ENCODE peak calls at places on chromosome 19, in four cellular contexts. Y is neural crest cell, G is A549, F is choroid plexus epithelial cell. P is an unnamed sample.

GRCh38 chr19:43300876-43301765 is 31.8 kb upstream of the PSG9 start:
- DNase-seq in G (no peak), F (no peak), Y (no peak), P (no peak)

GRCh38 chr19:15332311-15332996 is at the start of gene BRD4:
- DNase-seq in Y (peak), G (peak), F (peak), P (peak)

GRCh38 chr19:13888281-13888680 is 11.3 kb downstream of the NANOS3 start:
- DNase-seq in G (no peak), Y (no peak), F (no peak), P (peak)

GRCh38 chr19:46852830-46853229 is 2.2 kb upstream of the AP2S1 start:
- DNase-seq in G (no peak), F (no peak), Y (no peak), P (no peak)

GRCh38 chr19:33404916-33405315 is 31.4 kb downstream of the CEBPG start:
- DNase-seq in F (no peak), G (no peak), Y (no peak), P (no peak)

GRCh38 chr19:33419763-33420080 is 46.2 kb downstream of the CEBPG start:
- DNase-seq in G (no peak), F (no peak), Y (peak), P (no peak)

GRCh38 chr19:17052439-17052838 is 22.8 kb downstream of the HAUS8 start:
- DNase-seq in G (no peak), F (peak), Y (peak), P (peak)

GRCh38 chr19:16677060-16677459 is 16.1 kb downstream of the TMEM38A start:
- DNase-seq in Y (no peak), F (no peak), G (no peak), P (no peak)

GRCh38 chr19:29263305-29264080 is 50.5 kb upstream of the UQCRFS1 start:
- DNase-seq in G (peak), F (peak), Y (peak), P (no peak)

GRCh38 chr19:12774588-12775555 is at the start of gene HOOK2:
- DNase-seq in Y (no peak), G (no peak), F (no peak), P (peak)

GRCh38 chr19:55305491-55305890 is 19.6 kb downstream of the TMEM150B start:
- DNase-seq in G (peak), Y (no peak), F (peak), P (peak)

GRCh38 chr19:35045667-35046300 is 4.3 kb downstream of the HPN start:
- DNase-seq in G (peak), F (peak), Y (no peak), P (peak)

GRCh38 chr19:1143828-1144399 is 30.2 kb downstream of the SBNO2 start:
- DNase-seq in F (no peak), G (no peak), Y (no peak), P (no peak)
- TF ChIP-seq CTCF in F (no peak), G (no peak), Y (no peak), P (no peak)

DNA sequence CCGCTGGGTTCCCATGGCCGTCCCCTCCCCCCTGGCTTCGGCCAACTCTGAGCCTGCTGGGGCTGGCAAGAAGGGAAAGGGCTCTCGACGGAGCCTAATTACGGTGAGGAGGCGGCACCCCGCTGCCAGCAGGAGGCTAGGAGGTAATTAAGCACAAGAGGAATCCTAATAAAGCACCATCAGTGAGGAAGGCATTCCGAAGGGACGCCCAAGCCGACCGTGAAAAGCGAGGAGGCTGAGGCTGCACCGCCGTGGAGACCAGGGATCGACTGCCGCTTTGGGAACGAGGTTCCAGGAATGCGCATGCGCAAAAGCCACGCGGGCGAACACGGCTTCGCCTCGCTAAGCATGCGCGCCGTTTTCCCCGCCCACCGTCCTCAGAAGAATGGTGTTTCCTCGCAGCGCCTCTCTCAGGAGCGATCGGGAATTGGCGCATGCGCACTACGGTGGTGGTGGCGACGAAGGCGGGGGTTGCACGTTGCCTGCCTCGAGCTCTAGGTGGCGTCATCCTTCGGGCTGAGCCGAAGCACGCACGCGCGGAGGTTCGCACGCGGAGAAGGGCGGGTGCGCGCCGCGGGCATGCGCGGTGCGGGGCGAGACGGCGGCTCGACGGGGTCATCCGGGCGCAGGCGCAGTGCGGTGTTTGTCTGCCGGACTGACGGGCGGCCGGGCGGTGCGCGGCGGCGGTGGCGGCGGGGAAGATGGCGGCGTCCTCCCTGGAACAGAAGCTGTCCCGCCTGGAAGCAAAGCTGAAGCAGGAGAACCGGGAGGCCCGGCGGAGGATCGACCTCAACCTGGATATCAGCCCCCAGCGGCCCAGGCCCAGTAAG is at the start of gene MAP2K7:
- DNase-seq in G (peak), F (peak), Y (peak), P (peak)
- TF ChIP-seq CTCF in G (peak), F (peak), Y (peak), P (peak)

GRCh38 chr19:41930322-41930722 is 2.1 kb upstream of the ERFL start:
- DNase-seq in F (no peak), Y (no peak), G (no peak), P (no peak)

GRCh38 chr19:41932259-41933130 is 4.2 kb upstream of the ERFL start:
- DNase-seq in G (no peak), Y (no peak), F (no peak), P (no peak)

GRCh38 chr19:41929536-41930071 is 1.4 kb upstream of the ERFL start:
- DNase-seq in Y (no peak), G (no peak), F (no peak), P (no peak)

GRCh38 chr19:41933131-41933458 is 4.8 kb upstream of the ERFL start:
- DNase-seq in F (no peak), Y (no peak), G (no peak), P (no peak)

DNA sequence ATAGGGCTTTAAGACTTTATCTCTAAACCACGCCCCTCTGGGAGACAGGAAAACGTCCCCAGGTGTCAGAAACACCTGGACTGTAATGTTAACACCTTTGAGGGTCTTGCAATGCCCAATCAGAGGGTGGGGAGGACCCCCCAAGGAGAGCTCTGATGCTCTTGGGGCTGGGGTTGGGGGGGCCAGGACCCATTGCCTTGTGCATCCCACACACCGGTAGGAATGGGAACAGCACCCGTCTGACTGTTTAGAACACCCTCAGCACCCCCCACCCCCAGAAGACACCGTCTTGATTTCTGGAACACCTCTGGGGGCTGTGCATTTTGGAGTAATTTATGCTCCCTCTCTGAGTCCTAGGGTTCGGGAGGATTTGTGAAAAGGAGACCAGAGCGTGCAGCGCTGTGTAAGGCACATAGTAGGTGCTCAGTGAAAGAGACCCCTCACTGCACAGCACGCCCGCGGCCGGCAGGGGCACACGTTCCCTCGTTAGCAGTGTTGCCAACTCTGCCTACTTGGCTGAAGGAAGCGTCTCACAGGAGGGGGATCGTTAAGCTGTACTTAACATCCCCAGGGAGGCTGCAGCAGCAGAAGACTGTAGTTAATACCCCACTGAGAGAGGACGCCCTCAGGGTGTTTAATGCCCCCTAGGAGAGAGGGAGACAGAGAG is 2.8 kb upstream of the ERFL start:
- DNase-seq in G (no peak), F (no peak), Y (no peak), P (no peak)
- TF ChIP-seq CTCF in G (peak), F (peak), Y (peak), P (peak)

GRCh38 chr19:2424686-2425621 is 2.4 kb downstream of the TIMM13 start:
- DNase-seq in G (no peak), Y (peak), F (peak), P (no peak)
- TF ChIP-seq CTCF in G (no peak), Y (peak), F (peak), P (no peak)

GRCh38 chr19:8128551-8128950 is 20.8 kb downstream of the FBN3 start:
- DNase-seq in Y (no peak), G (no peak), F (no peak), P (no peak)
- TF ChIP-seq CTCF in Y (no peak), G (no peak), F (no peak), P (no peak)

GRCh38 chr19:18253716-18254115 is 20.5 kb downstream of the IQCN start:
- DNase-seq in Y (no peak), G (no peak), F (no peak), P (no peak)

GRCh38 chr19:18253130-18253529 is 21.1 kb downstream of the IQCN start:
- DNase-seq in Y (no peak), F (no peak), G (no peak), P (no peak)

GRCh38 chr19:18252370-18252717 is 21.9 kb downstream of the IQCN start:
- DNase-seq in F (no peak), Y (no peak), G (no peak), P (no peak)

GRCh38 chr19:18249834-18250233 is 23.6 kb upstream of the PDE4C start:
- DNase-seq in Y (no peak), G (no peak), F (no peak), P (no peak)

GRCh38 chr19:18251587-18252369 is 22.5 kb downstream of the IQCN start:
- DNase-seq in G (peak), F (peak), Y (peak), P (peak)
- TF ChIP-seq CTCF in G (peak), F (peak), Y (peak), P (peak)

GRCh38 chr19:18605196-18605545 is 1.4 kb downstream of the CRLF1 start:
- DNase-seq in Y (no peak), F (no peak), G (no peak), P (no peak)

GRCh38 chr19:18604820-18605159 is 1.8 kb downstream of the CRLF1 start:
- DNase-seq in Y (no peak), G (no peak), F (no peak), P (no peak)

GRCh38 chr19:18601875-18602274 is 4.7 kb downstream of the CRLF1 start:
- DNase-seq in G (no peak), F (no peak), Y (no peak), P (peak)

GRCh38 chr19:18603958-18604819 is 2.4 kb downstream of the CRLF1 start:
- DNase-seq in F (no peak), Y (no peak), G (no peak), P (no peak)

DNA sequence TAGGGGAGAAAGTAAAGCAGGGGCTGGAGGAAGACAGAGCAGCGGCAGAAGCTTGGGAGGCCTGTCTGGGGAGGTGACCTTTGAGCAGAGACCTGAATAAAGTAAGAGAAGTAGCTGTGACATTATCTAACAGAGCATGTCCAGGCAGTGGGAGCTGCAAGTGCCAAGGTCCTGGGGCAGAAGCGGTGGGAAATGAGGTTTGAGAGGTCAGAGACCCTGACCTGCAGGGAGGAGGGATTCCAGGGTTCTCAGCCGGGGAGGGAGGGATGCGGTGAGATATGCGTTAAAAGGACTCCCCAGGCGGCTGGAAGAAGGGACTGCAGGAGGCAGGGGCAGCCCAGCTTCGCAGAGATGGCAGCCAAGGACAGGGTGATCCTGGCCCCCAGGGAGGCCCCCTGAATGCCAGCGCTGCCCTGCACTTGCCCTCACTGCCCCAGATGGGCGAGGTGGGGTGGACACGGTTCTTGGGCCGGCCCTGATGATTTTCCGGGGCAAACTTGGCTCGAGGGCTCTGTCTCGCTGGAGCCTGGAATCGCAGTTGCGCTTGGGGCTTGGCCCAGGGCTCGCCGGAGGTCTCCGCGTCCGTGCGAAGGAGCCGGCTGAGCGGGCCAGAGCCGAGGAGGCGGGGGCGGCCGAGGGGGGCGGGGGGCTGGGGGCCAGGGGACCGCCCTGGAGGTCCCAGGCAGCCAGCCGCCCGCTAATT is 3.2 kb downstream of the CRLF1 start:
- DNase-seq in Y (no peak), F (peak), G (no peak), P (no peak)
- TF ChIP-seq CTCF in Y (peak), F (peak), G (peak), P (no peak)

GRCh38 chr19:3039641-3040077 is 10.6 kb upstream of the TLE2 start:
- DNase-seq in Y (no peak), F (no peak), G (no peak), P (no peak)
- TF ChIP-seq CTCF in Y (no peak), F (no peak), G (no peak), P (no peak)

P was measured in MCF 10A.